ENCODE peak calls at places on chromosomes 3 and 15, in seven cellular contexts. One of them, this sample, is unnamed.

GRCh38 chr3:8645717-8646116 is 1.1 kb upstream of the SSUH2 start:
- DNase-seq in HT-29: peak
- DNase-seq in effector CD4-positive, alpha-beta T cell: no peak
- DNase-seq in GM18507: no peak
- DNase-seq in neural progenitor cell: no peak
- DNase-seq in AML-193: no peak
- DNase-seq in posterior cingulate gyrus: no peak
- DNase-seq in this sample: no peak

GRCh38 chr15:48861813-48862431 is 16.0 kb upstream of the EID1 start:
- DNase-seq in effector CD4-positive, alpha-beta T cell: peak
- DNase-seq in posterior cingulate gyrus: no peak
- DNase-seq in neural progenitor cell: peak
- DNase-seq in GM18507: no peak
- DNase-seq in HT-29: peak
- DNase-seq in AML-193: peak
- DNase-seq in this sample: no peak

GRCh38 chr15:22955544-22956085 is 24.6 kb downstream of the CYFIP1 start:
- DNase-seq in AML-193: no peak
- DNase-seq in posterior cingulate gyrus: peak
- DNase-seq in HT-29: no peak
- DNase-seq in neural progenitor cell: no peak
- DNase-seq in effector CD4-positive, alpha-beta T cell: no peak
- DNase-seq in GM18507: no peak
- DNase-seq in this sample: no peak

GRCh38 chr3:168655591-168655990 is 559.9 kb upstream of the GOLIM4 start:
- DNase-seq in HT-29: no peak
- DNase-seq in AML-193: no peak
- DNase-seq in GM18507: no peak
- DNase-seq in effector CD4-positive, alpha-beta T cell: no peak
- DNase-seq in neural progenitor cell: no peak
- DNase-seq in posterior cingulate gyrus: no peak
- DNase-seq in this sample: no peak

GRCh38 chr15:82647045-82647834 is at the start of gene CPEB1:
- DNase-seq in effector CD4-positive, alpha-beta T cell: no peak
- DNase-seq in neural progenitor cell: peak
- DNase-seq in posterior cingulate gyrus: peak
- DNase-seq in HT-29: no peak
- DNase-seq in GM18507: no peak
- DNase-seq in AML-193: no peak
- DNase-seq in this sample: no peak

GRCh38 chr3:9497821-9498565 is 55.6 kb downstream of the LHFPL4 start:
- DNase-seq in GM18507: no peak
- DNase-seq in HT-29: peak
- DNase-seq in effector CD4-positive, alpha-beta T cell: no peak
- DNase-seq in AML-193: no peak
- DNase-seq in neural progenitor cell: no peak
- DNase-seq in posterior cingulate gyrus: no peak
- DNase-seq in this sample: no peak

GRCh38 chr3:187955076-187955952 is 198.6 kb upstream of the LPP start:
- DNase-seq in posterior cingulate gyrus: no peak
- DNase-seq in GM18507: no peak
- DNase-seq in effector CD4-positive, alpha-beta T cell: no peak
- DNase-seq in neural progenitor cell: no peak
- DNase-seq in AML-193: peak
- DNase-seq in HT-29: peak
- DNase-seq in this sample: peak

GRCh38 chr15:45710657-45711056 is 75.8 kb downstream of the SQOR start:
- DNase-seq in neural progenitor cell: no peak
- DNase-seq in AML-193: no peak
- DNase-seq in GM18507: no peak
- DNase-seq in HT-29: no peak
- DNase-seq in effector CD4-positive, alpha-beta T cell: no peak
- DNase-seq in posterior cingulate gyrus: peak
- DNase-seq in this sample: no peak

GRCh38 chr3:100316656-100317069 is 17.9 kb upstream of the NIT2 start:
- DNase-seq in HT-29: peak
- DNase-seq in GM18507: no peak
- DNase-seq in neural progenitor cell: peak
- DNase-seq in effector CD4-positive, alpha-beta T cell: peak
- DNase-seq in posterior cingulate gyrus: no peak
- DNase-seq in AML-193: peak
- DNase-seq in this sample: peak

This sample was measured in SIG-M5.